ENCODE peak calls at places on chromosomes 1 and 21, in ten cellular contexts. M is LoVo; E is AG09319; D is RWPE1; F is NCI-H774; C is stimulated activated CD8-positive, alpha-beta memory T cell treated with anti-CD3 and anti-CD28 coated beads, Interleukin-7, amount 100 ng/mL, for 1 hour; R is substantia nigra; H is stimulated activated naive CD4-positive, alpha-beta T cell; L is NCI-H1417; Z is activated naive CD8-positive, alpha-beta T cell treated with anti-CD3 and anti-CD28 coated beads, Interleukin-2, amount 10 ng/mL, durations not matched to agents 7 days and 5 days. X is an unnamed sample.

GRCh38 chr1:161185282-161185682 is 8.0 kb upstream of the B4GALT3 start:
- DNase-seq in M (no peak), E (no peak), D (no peak), F (no peak), C (peak), R (peak), H (peak), L (no peak), Z (peak), X (no peak)

GRCh38 chr1:7264101-7264500 is 478.8 kb downstream of the CAMTA1 start:
- DNase-seq in M (no peak), E (no peak), D (no peak), F (no peak), C (no peak), R (no peak), H (no peak), L (peak), Z (no peak), X (no peak)

GRCh38 chr1:945910-946565 is 13.0 kb downstream of the NOC2L start:
- DNase-seq in M (no peak), E (no peak), D (no peak), F (no peak), C (no peak), R (no peak), H (no peak), L (no peak), Z (no peak), X (no peak)

GRCh38 chr1:60228253-60228594 is 154.7 kb upstream of the C1orf87 start:
- DNase-seq in M (no peak), E (no peak), D (no peak), F (no peak), C (no peak), R (no peak), H (no peak), L (no peak), Z (no peak), X (no peak)

GRCh38 chr1:177665935-177666334 is 303.9 kb downstream of the SEC16B start:
- DNase-seq in M (no peak), E (no peak), D (no peak), F (no peak), C (no peak), R (no peak), H (no peak), L (no peak), Z (no peak), X (no peak)

GRCh38 chr1:167635941-167636340 is 5.9 kb downstream of the RCSD1 start:
- DNase-seq in M (no peak), E (no peak), D (no peak), F (no peak), C (no peak), R (no peak), H (no peak), L (no peak), Z (no peak), X (no peak)

GRCh38 chr1:155598842-155599331 is 11.1 kb upstream of the MSTO1 start:
- DNase-seq in M (no peak), E (no peak), D (no peak), F (no peak), C (no peak), R (no peak), H (no peak), L (peak), Z (no peak), X (peak)

GRCh38 chr21:33368124-33368523 is 35.1 kb upstream of the IFNGR2 start:
- DNase-seq in M (no peak), E (no peak), D (no peak), F (no peak), C (no peak), R (no peak), H (no peak), L (no peak), Z (no peak), X (no peak)

GRCh38 chr1:10031461-10031860 is 1.3 kb upstream of the UBE4B start:
- DNase-seq in M (no peak), E (no peak), D (peak), F (no peak), C (no peak), R (no peak), H (no peak), L (no peak), Z (no peak), X (peak)